ENCODE peak calls at places on chromosomes 4 and X, in four cellular contexts. V is H1, Z is HepG2, S is K562. X is an unnamed sample.

GRCh38 chr4:112938461-112939058 is 110.9 kb upstream of the ANK2 start:
- DNase-seq in V (no peak), Z (peak), S (peak), X (no peak)

GRCh38 chr4:80077639-80078038 is 4.6 kb upstream of the ANTXR2 start:
- DNase-seq in V (no peak), Z (no peak), S (no peak), X (no peak)

GRCh38 chr4:171846232-171846631 is 33.0 kb downstream of the GALNTL6 start:
- DNase-seq in V (peak), Z (peak), S (peak), X (peak)

GRCh38 chr4:140152760-140153418 is 1.1 kb downstream of the MAML3 start:
- DNase-seq in V (peak), Z (no peak), S (peak), X (peak)

GRCh38 chr4:152901205-152901604 is 34.9 kb upstream of the FHDC1 start:
- DNase-seq in V (no peak), Z (no peak), S (no peak), X (no peak)

GRCh38 chr4:164748375-164748774 is 5.6 kb upstream of the SMIM31 start:
- DNase-seq in V (no peak), Z (peak), S (no peak), X (no peak)

GRCh38 chr4:157803441-157804168 is 369.2 kb downstream of the GASK1B start:
- DNase-seq in V (no peak), Z (no peak), S (no peak), X (no peak)

GRCh38 chr4:130395871-130396270 is 1299.9 kb downstream of the C4orf33 start:
- DNase-seq in V (no peak), Z (no peak), S (no peak), X (no peak)

GRCh38 chrX:21723097-21723496 is 34.8 kb downstream of the SMPX start:
- DNase-seq in V (no peak), Z (no peak), S (no peak), X (no peak)

GRCh38 chrX:44303119-44303518 is 40.4 kb downstream of the EFHC2 start:
- DNase-seq in V (no peak), Z (no peak), S (peak), X (no peak)

GRCh38 chrX:134246282-134246681 is 9.3 kb downstream of the CCDC160 start:
- DNase-seq in V (no peak), Z (no peak), S (peak), X (no peak)

GRCh38 chrX:13752646-13753045 is 18.1 kb downstream of the OFD1 start:
- DNase-seq in V (no peak), Z (no peak), S (no peak), X (no peak)

GRCh38 chrX:51420610-51421009 is 75.8 kb downstream of the NUDT11 start:
- DNase-seq in V (no peak), Z (peak), S (peak), X (no peak)

GRCh38 chr4:98261291-98262271 is at the start of gene RAP1GDS1:
- DNase-seq in V (peak), Z (peak), S (peak), X (peak)

GRCh38 chr4:66911898-66912297 is 633.4 kb downstream of the CENPC start:
- DNase-seq in V (no peak), Z (no peak), S (no peak), X (no peak)

GRCh38 chr4:1582227-1582626 is 101.9 kb downstream of the FAM53A start:
- DNase-seq in V (no peak), Z (no peak), S (no peak), X (no peak)

GRCh38 chrX:24767557-24767956 is 73.8 kb downstream of the POLA1 start:
- DNase-seq in V (no peak), Z (no peak), S (no peak), X (no peak)

GRCh38 chr4:87823741-87824140 is 9.0 kb upstream of the MEPE start:
- DNase-seq in V (no peak), Z (no peak), S (no peak), X (no peak)

GRCh38 chr4:85761803-85762202 is 286.9 kb downstream of the ARHGAP24 start:
- DNase-seq in V (no peak), Z (no peak), S (no peak), X (no peak)

GRCh38 chrX:31236231-31236630 is 164.4 kb upstream of the FTHL17 start:
- DNase-seq in V (no peak), Z (no peak), S (no peak), X (no peak)

GRCh38 chrX:151982217-151982616 is 7.7 kb upstream of the GABRE start:
- DNase-seq in V (no peak), Z (peak), S (peak), X (no peak)

GRCh38 chr4:36285784-36286480 is 4.5 kb downstream of the DTHD1 start:
- DNase-seq in V (no peak), Z (no peak), S (no peak), X (no peak)

GRCh38 chrX:47218920-47219815 is 687 bp downstream of the CDK16 start:
- DNase-seq in V (peak), Z (no peak), S (peak), X (peak)

GRCh38 chrX:115462406-115462805 is 98.6 kb upstream of the PLS3 start:
- DNase-seq in V (no peak), Z (no peak), S (no peak), X (no peak)

GRCh38 chr4:182022899-182023298 is 220.3 kb upstream of the TENM3 start:
- DNase-seq in V (no peak), Z (no peak), S (no peak), X (no peak)

GRCh38 chr4:127868196-127868595 is 12.5 kb upstream of the PLK4 start:
- DNase-seq in V (no peak), Z (no peak), S (no peak), X (no peak)

GRCh38 chrX:132127748-132128147 is at the start of gene FRMD7:
- DNase-seq in V (no peak), Z (no peak), S (no peak), X (peak)

GRCh38 chr4:85406185-85406584 is 68.8 kb upstream of the ARHGAP24 start:
- DNase-seq in V (no peak), Z (no peak), S (no peak), X (no peak)

GRCh38 chr4:17230727-17231126 is 281.2 kb downstream of the QDPR start:
- DNase-seq in V (no peak), Z (no peak), S (no peak), X (no peak)

GRCh38 chr4:65917486-65917885 is 247.2 kb upstream of the EPHA5 start:
- DNase-seq in V (no peak), Z (no peak), S (no peak), X (no peak)

GRCh38 chrX:136629084-136629750 is 18.7 kb upstream of the CD40LG start:
- DNase-seq in V (no peak), Z (no peak), S (no peak), X (no peak)

GRCh38 chrX:39677987-39678840 is 419.5 kb downstream of the BCOR start:
- DNase-seq in V (no peak), Z (no peak), S (no peak), X (no peak)

GRCh38 chr4:108043536-108043935 is 53.8 kb downstream of the HADH start:
- DNase-seq in V (no peak), Z (no peak), S (no peak), X (no peak)

GRCh38 chr4:123784626-123785025 is 388.0 kb downstream of the SPRY1 start:
- DNase-seq in V (no peak), Z (no peak), S (no peak), X (no peak)

GRCh38 chr4:123786955-123787354 is 390.4 kb downstream of the SPRY1 start:
- DNase-seq in V (no peak), Z (no peak), S (no peak), X (no peak)

GRCh38 chr4:123787710-123788109 is 391.1 kb downstream of the SPRY1 start:
- DNase-seq in V (no peak), Z (no peak), S (no peak), X (no peak)

GRCh38 chr4:123785515-123785914 is 388.9 kb downstream of the SPRY1 start:
- DNase-seq in V (peak), Z (no peak), S (no peak), X (peak)

DNA sequence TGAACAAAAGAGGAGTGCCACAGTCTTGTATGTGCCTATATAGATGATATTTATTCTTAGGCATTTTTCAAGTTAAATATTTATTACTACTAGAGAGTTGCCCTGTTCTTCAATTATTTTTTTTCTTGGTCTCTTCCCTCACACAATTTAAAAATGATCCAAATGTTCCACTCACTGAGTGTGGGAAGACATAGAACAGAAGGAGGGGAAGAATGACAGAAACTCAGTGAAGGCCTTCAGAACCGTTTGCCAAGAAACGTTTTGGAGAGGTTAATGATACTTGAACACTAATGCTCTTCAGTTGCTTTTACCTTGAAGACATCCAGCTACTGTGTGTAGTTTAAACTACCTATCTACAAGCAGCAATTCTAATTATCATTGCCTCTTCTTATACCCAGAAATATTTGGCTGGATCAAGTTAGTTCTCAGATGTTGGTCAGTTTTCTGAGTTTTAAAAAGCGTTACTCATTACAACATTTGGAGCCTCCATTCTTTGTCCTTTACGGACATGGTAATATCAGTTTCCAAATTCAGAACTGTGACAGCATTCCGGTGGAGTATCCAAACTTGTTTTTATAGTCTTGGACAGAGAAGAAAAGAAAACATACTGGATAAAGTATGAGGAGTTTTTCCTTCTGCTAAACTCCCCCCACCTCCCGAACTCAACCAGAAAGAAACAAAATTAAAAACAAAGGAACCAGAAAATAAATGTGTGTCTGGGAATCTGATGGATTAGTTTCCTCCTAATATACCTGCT is 389.7 kb downstream of the SPRY1 start:
- DNase-seq in V (no peak), Z (no peak), S (no peak), X (no peak)
- TF ChIP-seq CREB1 in V (no peak), Z (no peak), S (no peak), X (no peak)

DNA sequence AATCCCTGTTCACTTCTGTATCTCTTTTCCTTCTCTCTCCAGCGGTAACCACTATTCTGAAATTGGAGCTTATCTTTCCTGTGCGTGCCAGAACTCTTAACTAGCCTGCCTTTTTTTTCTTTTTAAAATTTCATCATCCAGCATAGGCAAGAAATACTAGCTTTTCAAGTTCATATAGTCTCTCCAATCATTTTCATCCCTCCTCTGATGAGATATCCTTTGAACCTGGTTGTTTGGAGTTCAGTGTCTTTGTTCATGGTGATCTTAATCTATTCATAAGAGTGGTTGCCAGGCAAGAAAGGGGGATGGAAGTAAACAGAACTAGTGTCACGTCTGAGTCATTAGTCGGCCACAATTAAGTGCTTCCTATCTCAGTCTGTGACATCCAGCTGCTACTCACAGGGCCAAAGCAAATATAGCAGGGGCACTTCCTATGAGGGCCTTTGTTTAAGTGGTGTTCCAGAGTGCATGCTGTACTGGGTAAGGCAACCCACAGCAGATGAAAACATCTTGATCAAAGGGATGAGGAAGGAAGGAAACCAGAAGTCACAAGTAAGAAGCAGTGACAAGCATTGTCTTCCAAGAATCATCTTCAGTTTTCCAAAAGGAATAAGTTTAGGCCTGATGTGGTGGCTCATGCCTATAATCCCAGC is 56.4 kb upstream of the XIAP start:
- DNase-seq in V (no peak), Z (peak), S (peak), X (no peak)
- TF ChIP-seq MAX in V (no peak), Z (no peak), S (no peak), X (no peak)

DNA sequence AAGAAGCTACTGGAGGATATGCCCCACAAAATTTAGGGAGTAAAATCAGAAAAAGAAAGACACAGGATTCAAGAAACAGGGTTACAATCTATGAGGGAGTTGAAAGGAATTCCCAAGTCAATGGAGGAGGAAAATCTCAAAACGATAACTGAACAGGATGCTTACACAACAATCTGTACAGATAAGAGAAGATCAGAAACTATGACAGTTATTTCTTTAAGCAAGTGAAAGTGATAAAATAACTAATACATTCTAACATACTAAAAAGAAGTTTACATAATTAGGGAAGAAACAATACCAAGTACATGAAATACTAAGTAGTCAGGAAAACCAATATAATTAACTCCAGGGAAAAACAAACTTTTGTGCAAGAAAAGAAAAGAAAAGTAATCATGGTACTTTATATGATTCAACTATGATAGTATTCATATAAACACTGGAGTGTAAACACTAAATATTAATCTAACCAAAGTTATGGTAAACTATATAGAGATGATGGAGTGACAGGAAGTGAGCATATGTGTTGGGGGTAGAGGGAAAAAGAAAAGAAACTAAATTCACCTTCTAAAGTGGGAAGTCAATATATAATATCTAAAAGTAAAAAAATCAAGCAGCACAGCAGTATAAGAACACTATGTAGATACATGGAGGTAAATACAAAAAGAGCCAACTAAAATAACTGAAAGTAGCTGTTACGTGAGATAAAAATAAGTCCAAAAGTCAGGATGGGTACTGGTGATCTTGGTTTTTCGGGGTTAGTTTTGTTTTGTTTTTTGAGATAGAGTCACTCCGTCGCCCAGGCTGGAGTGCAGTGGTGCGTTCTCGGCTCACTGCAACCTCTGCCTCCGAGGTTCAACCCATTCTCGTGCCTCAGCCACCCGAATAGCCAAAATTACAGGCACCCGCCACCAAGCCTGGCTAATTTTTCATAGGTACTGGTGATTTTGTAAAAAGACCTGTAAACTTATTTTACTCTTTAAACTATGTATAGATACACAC is 99.3 kb downstream of the TEX11 start:
- DNase-seq in V (no peak), Z (no peak), S (no peak), X (no peak)
- TF ChIP-seq JUN in V (no peak), Z (no peak), S (no peak), X (no peak)

DNA sequence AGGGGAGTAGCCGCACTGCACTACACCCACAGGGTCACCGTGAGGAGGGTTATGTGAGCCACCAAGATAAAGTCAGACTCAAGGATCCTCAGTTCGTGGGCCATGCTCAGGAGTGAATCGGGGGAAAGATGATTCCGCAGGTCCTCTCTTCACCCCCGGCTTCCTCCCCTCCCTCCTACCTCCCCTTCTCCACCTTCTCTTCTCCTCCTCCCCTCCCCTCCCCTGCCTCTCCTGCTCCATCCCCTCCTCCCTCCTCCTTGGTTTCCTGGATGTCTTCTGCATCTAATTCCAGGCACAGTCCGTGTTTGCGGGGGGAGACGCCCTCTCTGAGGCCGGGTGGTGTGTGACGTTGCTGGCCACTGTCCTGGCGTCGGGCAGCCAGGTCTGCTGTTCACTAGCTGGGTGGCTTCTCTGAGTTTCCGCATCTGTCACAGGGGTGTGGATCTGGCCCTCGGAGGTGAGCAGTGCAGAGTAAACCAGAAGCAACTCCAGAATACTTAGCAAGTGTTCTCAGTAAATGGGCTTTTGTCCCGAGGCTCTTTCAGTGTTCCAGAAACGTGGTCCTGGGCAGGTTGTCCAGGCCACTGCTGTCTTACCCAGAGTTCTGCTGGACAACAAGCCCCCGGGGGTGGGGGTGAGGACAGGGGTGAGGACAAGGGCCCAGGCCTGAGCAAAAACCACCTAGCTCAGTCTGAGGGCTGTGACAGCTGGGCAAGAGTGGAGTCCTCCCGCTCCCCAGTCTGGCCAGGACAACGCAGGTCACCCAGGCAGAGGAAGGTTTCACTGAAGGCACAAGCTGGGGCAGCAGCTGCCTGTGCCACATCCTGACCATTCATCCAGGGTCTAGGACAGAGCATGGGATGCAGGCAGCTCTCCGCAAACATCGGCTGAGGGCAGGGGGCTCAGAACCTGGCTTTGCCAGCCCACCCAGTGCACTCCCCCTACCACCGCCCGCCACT is 92.3 kb downstream of the PPP2R2C start:
- DNase-seq in V (no peak), Z (no peak), S (no peak), X (no peak)
- TF ChIP-seq CREB1 in V (no peak), Z (no peak), S (no peak), X (no peak)

GRCh38 chrX:1041051-1041450 is 171.4 kb downstream of the CRLF2 start:
- DNase-seq in V (no peak), Z (no peak), S (no peak), X (no peak)
- TF ChIP-seq MAX in V (no peak), Z (no peak), S (no peak), X (no peak)

GRCh38 chr4:38109896-38110295 is 149.7 kb downstream of the PTTG2 start:
- DNase-seq in V (no peak), Z (peak), S (no peak), X (no peak)
- TF ChIP-seq JUN in V (no peak), Z (no peak), S (no peak), X (no peak)

GRCh38 chrX:140762061-140762460 is 52.5 kb downstream of the LINC00632 start:
- DNase-seq in V (peak), Z (peak), S (peak), X (peak)
- TF ChIP-seq CREB1 in V (no peak), Z (no peak), S (no peak), X (no peak)

GRCh38 chr4:122331195-122331594 is 47.6 kb upstream of the ADAD1 start:
- DNase-seq in V (no peak), Z (no peak), S (no peak), X (no peak)

GRCh38 chr4:122328893-122329292 is 49.9 kb upstream of the ADAD1 start:
- DNase-seq in V (no peak), Z (no peak), S (no peak), X (no peak)

GRCh38 chr4:122329876-122330595 is 48.8 kb upstream of the ADAD1 start:
- DNase-seq in V (no peak), Z (no peak), S (no peak), X (no peak)

DNA sequence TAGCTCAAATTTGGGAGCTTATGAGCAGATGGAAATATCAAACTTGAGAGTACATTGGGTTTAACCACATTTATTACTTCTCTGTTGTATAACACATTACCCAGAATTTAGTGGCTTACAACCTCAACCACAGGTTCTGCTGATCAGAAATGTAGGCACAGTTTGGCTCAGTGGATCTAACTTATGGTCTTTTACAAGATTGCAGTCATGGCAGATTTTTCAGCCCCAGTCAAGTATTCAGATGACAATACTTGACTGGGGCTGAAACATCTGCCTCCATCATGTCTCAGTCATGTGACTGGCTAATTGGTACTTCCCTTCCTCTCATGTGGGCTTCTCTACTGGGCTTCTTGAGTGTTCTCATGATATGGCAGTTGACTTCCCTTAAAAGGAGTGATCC is 44.0 kb upstream of the ADAD1 start:
- DNase-seq in V (no peak), Z (no peak), S (no peak), X (no peak)
- TF ChIP-seq MAX in V (no peak), Z (no peak), S (no peak), X (no peak)